ENCODE peak calls at places on chromosomes 6 and 20, in nine cellular contexts. One of them, this sample, is unnamed.

GRCh38 chr6:10970731-10971130 is 73.4 kb downstream of the ELOVL2 start:
- DNase-seq in esophagus squamous epithelium: no peak
- DNase-seq in GDM1: no peak
- DNase-seq in MCF 10A: peak
- DNase-seq in hepatic stellate cell: no peak
- DNase-seq in T-cell: no peak
- DNase-seq in right cardiac atrium: no peak
- DNase-seq in lung: no peak
- DNase-seq in mesothelial cell of epicardium: no peak
- DNase-seq in this sample: no peak

GRCh38 chr6:82364087-82365010 is 732 bp downstream of the TPBG start:
- DNase-seq in right cardiac atrium: peak
- DNase-seq in T-cell: no peak
- DNase-seq in MCF 10A: peak
- DNase-seq in lung: peak
- DNase-seq in GDM1: no peak
- DNase-seq in esophagus squamous epithelium: no peak
- DNase-seq in mesothelial cell of epicardium: peak
- DNase-seq in hepatic stellate cell: peak
- DNase-seq in this sample: no peak

GRCh38 chr6:121310495-121310894 is 23.8 kb downstream of the TBC1D32 start:
- DNase-seq in GDM1: no peak
- DNase-seq in T-cell: no peak
- DNase-seq in MCF 10A: no peak
- DNase-seq in mesothelial cell of epicardium: no peak
- DNase-seq in right cardiac atrium: no peak
- DNase-seq in hepatic stellate cell: no peak
- DNase-seq in lung: no peak
- DNase-seq in esophagus squamous epithelium: no peak
- DNase-seq in this sample: no peak

GRCh38 chr6:144749263-144749662 is 464.1 kb downstream of the UTRN start:
- DNase-seq in T-cell: no peak
- DNase-seq in right cardiac atrium: no peak
- DNase-seq in mesothelial cell of epicardium: no peak
- DNase-seq in GDM1: no peak
- DNase-seq in MCF 10A: no peak
- DNase-seq in lung: no peak
- DNase-seq in esophagus squamous epithelium: no peak
- DNase-seq in hepatic stellate cell: no peak
- DNase-seq in this sample: no peak

GRCh38 chr20:37939701-37940151 is 36.8 kb downstream of the VSTM2L start:
- DNase-seq in right cardiac atrium: no peak
- DNase-seq in MCF 10A: no peak
- DNase-seq in GDM1: no peak
- DNase-seq in mesothelial cell of epicardium: no peak
- DNase-seq in lung: no peak
- DNase-seq in hepatic stellate cell: no peak
- DNase-seq in esophagus squamous epithelium: no peak
- DNase-seq in T-cell: no peak
- DNase-seq in this sample: no peak

GRCh38 chr6:5866547-5867051 is 140.1 kb downstream of the NRN1 start:
- DNase-seq in esophagus squamous epithelium: no peak
- DNase-seq in GDM1: no peak
- DNase-seq in T-cell: no peak
- DNase-seq in MCF 10A: peak
- DNase-seq in mesothelial cell of epicardium: no peak
- DNase-seq in lung: no peak
- DNase-seq in right cardiac atrium: no peak
- DNase-seq in hepatic stellate cell: peak
- DNase-seq in this sample: no peak

GRCh38 chr20:62716198-62716940 is 7.7 kb downstream of the NTSR1 start:
- DNase-seq in T-cell: peak
- DNase-seq in hepatic stellate cell: no peak
- DNase-seq in MCF 10A: no peak
- DNase-seq in right cardiac atrium: peak
- DNase-seq in GDM1: no peak
- DNase-seq in esophagus squamous epithelium: no peak
- DNase-seq in mesothelial cell of epicardium: no peak
- DNase-seq in lung: no peak
- DNase-seq in this sample: no peak

GRCh38 chr20:64083380-64084208 is 604 bp downstream of the LKAAEAR1 start:
- DNase-seq in esophagus squamous epithelium: no peak
- DNase-seq in mesothelial cell of epicardium: peak
- DNase-seq in MCF 10A: peak
- DNase-seq in right cardiac atrium: peak
- DNase-seq in T-cell: peak
- DNase-seq in hepatic stellate cell: peak
- DNase-seq in lung: peak
- DNase-seq in GDM1: peak
- DNase-seq in this sample: peak

GRCh38 chr20:35901678-35902544 is 52.4 kb downstream of the SCAND1 start:
- DNase-seq in esophagus squamous epithelium: no peak
- DNase-seq in hepatic stellate cell: peak
- DNase-seq in T-cell: no peak
- DNase-seq in right cardiac atrium: no peak
- DNase-seq in lung: no peak
- DNase-seq in mesothelial cell of epicardium: no peak
- DNase-seq in MCF 10A: peak
- DNase-seq in GDM1: no peak
- DNase-seq in this sample: no peak

GRCh38 chr6:82072113-82072512 is 175.4 kb downstream of the IBTK start:
- DNase-seq in mesothelial cell of epicardium: no peak
- DNase-seq in MCF 10A: no peak
- DNase-seq in hepatic stellate cell: no peak
- DNase-seq in right cardiac atrium: no peak
- DNase-seq in T-cell: no peak
- DNase-seq in lung: no peak
- DNase-seq in GDM1: no peak
- DNase-seq in esophagus squamous epithelium: no peak
- DNase-seq in this sample: no peak

GRCh38 chr6:24458134-24458533 is 31.2 kb downstream of the GPLD1 start:
- DNase-seq in mesothelial cell of epicardium: no peak
- DNase-seq in lung: no peak
- DNase-seq in T-cell: no peak
- DNase-seq in esophagus squamous epithelium: no peak
- DNase-seq in hepatic stellate cell: no peak
- DNase-seq in right cardiac atrium: no peak
- DNase-seq in GDM1: no peak
- DNase-seq in MCF 10A: peak
- DNase-seq in this sample: no peak

GRCh38 chr6:127058027-127058426 is 60.4 kb upstream of the RSPO3 start:
- DNase-seq in T-cell: no peak
- DNase-seq in esophagus squamous epithelium: no peak
- DNase-seq in right cardiac atrium: no peak
- DNase-seq in hepatic stellate cell: peak
- DNase-seq in lung: no peak
- DNase-seq in mesothelial cell of epicardium: no peak
- DNase-seq in MCF 10A: no peak
- DNase-seq in GDM1: no peak
- DNase-seq in this sample: no peak

GRCh38 chr6:44806656-44807055 is 419.1 kb downstream of the CDC5L start:
- DNase-seq in T-cell: no peak
- DNase-seq in mesothelial cell of epicardium: no peak
- DNase-seq in GDM1: no peak
- DNase-seq in right cardiac atrium: no peak
- DNase-seq in MCF 10A: no peak
- DNase-seq in esophagus squamous epithelium: no peak
- DNase-seq in hepatic stellate cell: no peak
- DNase-seq in lung: no peak
- DNase-seq in this sample: no peak

GRCh38 chr6:33620158-33620583 is 951 bp upstream of the ITPR3 start:
- DNase-seq in esophagus squamous epithelium: no peak
- DNase-seq in hepatic stellate cell: peak
- DNase-seq in mesothelial cell of epicardium: no peak
- DNase-seq in T-cell: no peak
- DNase-seq in MCF 10A: no peak
- DNase-seq in GDM1: no peak
- DNase-seq in lung: peak
- DNase-seq in right cardiac atrium: peak
- DNase-seq in this sample: no peak

GRCh38 chr20:58870293-58871014 is 17.9 kb downstream of the GNAS start:
- DNase-seq in lung: peak
- DNase-seq in right cardiac atrium: peak
- DNase-seq in esophagus squamous epithelium: no peak
- DNase-seq in GDM1: no peak
- DNase-seq in T-cell: peak
- DNase-seq in hepatic stellate cell: peak
- DNase-seq in mesothelial cell of epicardium: no peak
- DNase-seq in MCF 10A: peak
- DNase-seq in this sample: peak

GRCh38 chr6:111210074-111210729 is 122.9 kb downstream of the SLC16A10 start:
- DNase-seq in lung: no peak
- DNase-seq in mesothelial cell of epicardium: no peak
- DNase-seq in hepatic stellate cell: peak
- DNase-seq in esophagus squamous epithelium: no peak
- DNase-seq in right cardiac atrium: no peak
- DNase-seq in MCF 10A: peak
- DNase-seq in T-cell: peak
- DNase-seq in GDM1: peak
- DNase-seq in this sample: no peak

GRCh38 chr20:48702388-48703041 is 125.3 kb downstream of the PREX1 start:
- DNase-seq in T-cell: no peak
- DNase-seq in GDM1: no peak
- DNase-seq in mesothelial cell of epicardium: no peak
- DNase-seq in hepatic stellate cell: no peak
- DNase-seq in right cardiac atrium: no peak
- DNase-seq in lung: no peak
- DNase-seq in esophagus squamous epithelium: no peak
- DNase-seq in MCF 10A: no peak
- DNase-seq in this sample: no peak

GRCh38 chr20:52943185-52943841 is 28.8 kb upstream of the TSHZ2 start:
- DNase-seq in hepatic stellate cell: no peak
- DNase-seq in lung: no peak
- DNase-seq in right cardiac atrium: no peak
- DNase-seq in T-cell: no peak
- DNase-seq in GDM1: no peak
- DNase-seq in MCF 10A: peak
- DNase-seq in esophagus squamous epithelium: no peak
- DNase-seq in mesothelial cell of epicardium: no peak
- DNase-seq in this sample: no peak

GRCh38 chr6:108662702-108663101 is 102.0 kb downstream of the FOXO3 start:
- DNase-seq in lung: no peak
- DNase-seq in MCF 10A: no peak
- DNase-seq in mesothelial cell of epicardium: no peak
- DNase-seq in esophagus squamous epithelium: no peak
- DNase-seq in hepatic stellate cell: no peak
- DNase-seq in GDM1: no peak
- DNase-seq in T-cell: no peak
- DNase-seq in right cardiac atrium: no peak
- DNase-seq in this sample: no peak

GRCh38 chr6:110522427-110522826 is 46.0 kb upstream of the SLC22A16 start:
- DNase-seq in T-cell: no peak
- DNase-seq in right cardiac atrium: no peak
- DNase-seq in MCF 10A: no peak
- DNase-seq in GDM1: no peak
- DNase-seq in lung: no peak
- DNase-seq in hepatic stellate cell: no peak
- DNase-seq in mesothelial cell of epicardium: no peak
- DNase-seq in esophagus squamous epithelium: no peak
- DNase-seq in this sample: no peak

GRCh38 chr20:16535281-16535680 is 38.0 kb downstream of the KIF16B start:
- DNase-seq in MCF 10A: no peak
- DNase-seq in GDM1: no peak
- DNase-seq in mesothelial cell of epicardium: no peak
- DNase-seq in esophagus squamous epithelium: no peak
- DNase-seq in lung: no peak
- DNase-seq in right cardiac atrium: no peak
- DNase-seq in T-cell: no peak
- DNase-seq in hepatic stellate cell: no peak
- DNase-seq in this sample: no peak

GRCh38 chr6:13760948-13761347 is 49.3 kb upstream of the RANBP9 start:
- DNase-seq in T-cell: no peak
- DNase-seq in GDM1: no peak
- DNase-seq in mesothelial cell of epicardium: no peak
- DNase-seq in hepatic stellate cell: peak
- DNase-seq in esophagus squamous epithelium: no peak
- DNase-seq in MCF 10A: peak
- DNase-seq in right cardiac atrium: no peak
- DNase-seq in lung: peak
- DNase-seq in this sample: no peak

GRCh38 chr6:117389227-117390057 is 36.3 kb downstream of the ROS1 start:
- DNase-seq in MCF 10A: peak
- DNase-seq in right cardiac atrium: no peak
- DNase-seq in T-cell: no peak
- DNase-seq in GDM1: no peak
- DNase-seq in mesothelial cell of epicardium: no peak
- DNase-seq in hepatic stellate cell: no peak
- DNase-seq in esophagus squamous epithelium: no peak
- DNase-seq in lung: no peak
- DNase-seq in this sample: no peak

GRCh38 chr20:22918286-22918983 is 116.7 kb upstream of the SSTR4 start:
- DNase-seq in hepatic stellate cell: no peak
- DNase-seq in GDM1: no peak
- DNase-seq in mesothelial cell of epicardium: no peak
- DNase-seq in right cardiac atrium: no peak
- DNase-seq in lung: no peak
- DNase-seq in MCF 10A: no peak
- DNase-seq in T-cell: no peak
- DNase-seq in esophagus squamous epithelium: no peak
- DNase-seq in this sample: no peak

GRCh38 chr6:139054001-139054400 is 25.5 kb downstream of the ABRACL start:
- DNase-seq in lung: no peak
- DNase-seq in T-cell: no peak
- DNase-seq in right cardiac atrium: no peak
- DNase-seq in GDM1: no peak
- DNase-seq in MCF 10A: no peak
- DNase-seq in hepatic stellate cell: no peak
- DNase-seq in esophagus squamous epithelium: no peak
- DNase-seq in mesothelial cell of epicardium: no peak
- DNase-seq in this sample: no peak